ENCODE peak calls at places on chromosomes 1 and 21, in five cellular contexts. M, A, Z, J and L are unnamed samples.

GRCh38 chr1:229334269-229334668 is 8.6 kb downstream of the CCSAP start:
- DNase-seq in M (no peak), A (no peak), Z (no peak), J (no peak), L (no peak)

GRCh38 chr1:231929311-231929710 is 302.7 kb downstream of the DISC1 start:
- DNase-seq in M (peak), A (no peak), Z (peak), J (no peak), L (no peak)

GRCh38 chr1:5966543-5967205 is 25.6 kb downstream of the NPHP4 start:
- DNase-seq in M (no peak), A (no peak), Z (no peak), J (no peak), L (no peak)

GRCh38 chr1:100584761-100585745 is 47.1 kb downstream of the GPR88 start:
- DNase-seq in M (peak), A (peak), Z (peak), J (no peak), L (no peak)

GRCh38 chr1:206658264-206658980 is 23.1 kb downstream of the DYRK3 start:
- DNase-seq in M (no peak), A (peak), Z (no peak), J (peak), L (no peak)

GRCh38 chr1:154775559-154776338 is 94.3 kb downstream of the KCNN3 start:
- DNase-seq in M (no peak), A (no peak), Z (no peak), J (no peak), L (no peak)

GRCh38 chr1:12712929-12713328 is 3.0 kb upstream of the AADACL3 start:
- DNase-seq in M (no peak), A (no peak), Z (no peak), J (no peak), L (no peak)

GRCh38 chr1:84164567-84165021 is 20.5 kb downstream of the PRKACB start:
- DNase-seq in M (peak), A (no peak), Z (no peak), J (no peak), L (no peak)

GRCh38 chr1:231867607-231868006 is 241.0 kb downstream of the DISC1 start:
- DNase-seq in M (peak), A (no peak), Z (peak), J (no peak), L (no peak)

DNA sequence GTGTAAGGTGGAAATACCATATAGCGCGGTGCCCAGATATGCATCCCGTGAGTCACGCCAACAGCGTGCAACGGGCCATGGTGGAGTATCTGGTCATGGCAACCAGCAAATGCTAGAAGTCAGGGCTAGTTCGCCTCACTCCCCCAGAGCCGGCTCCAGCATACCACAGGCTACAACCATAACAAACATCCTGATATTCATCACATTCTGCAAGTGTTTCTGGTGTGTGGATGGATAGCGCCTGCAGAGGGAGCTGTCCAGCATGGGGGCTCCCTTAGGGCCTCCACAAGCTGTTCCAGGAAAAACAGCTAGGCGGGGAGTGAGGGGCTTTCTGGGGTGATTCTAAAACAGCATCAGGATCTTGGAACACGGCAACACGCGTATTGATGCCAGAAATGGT is 6.8 kb downstream of the C1orf198 start:
- DNase-seq in M (no peak), A (no peak), Z (no peak), J (no peak), L (no peak)
- TF ChIP-seq CTCF in M (no peak), A (no peak), Z (peak), J (no peak), L (no peak)

GRCh38 chr1:62832276-62832675 is 48.3 kb downstream of the ATG4C start:
- DNase-seq in M (no peak), A (no peak), Z (no peak), J (no peak), L (no peak)
- TF ChIP-seq CTCF in M (no peak), A (no peak), Z (no peak), J (no peak), L (no peak)

GRCh38 chr21:28877318-28877884 is 115.3 kb downstream of the LTN1 start:
- DNase-seq in M (no peak), A (no peak), Z (no peak), J (no peak), L (no peak)
- TF ChIP-seq CTCF in M (no peak), A (no peak), Z (no peak), J (no peak), L (no peak)

GRCh38 chr1:11248169-11248568 is 14.2 kb downstream of the MTOR start:
- DNase-seq in M (no peak), A (no peak), Z (no peak), J (no peak), L (no peak)
- TF ChIP-seq CTCF in M (no peak), A (no peak), Z (no peak), J (no peak), L (peak)

GRCh38 chr1:32127780-32128179 is 19.9 kb downstream of the KPNA6 start:
- DNase-seq in M (no peak), A (no peak), Z (no peak), J (no peak), L (no peak)
- TF ChIP-seq CTCF in M (no peak), A (no peak), Z (no peak), J (no peak), L (no peak)

GRCh38 chr1:23691499-23692307 is at the start of gene RPL11:
- DNase-seq in M (peak), A (peak), Z (peak), J (peak), L (peak)

GRCh38 chr1:23693599-23693998 is 2.0 kb downstream of the RPL11 start:
- DNase-seq in M (no peak), A (no peak), Z (no peak), J (no peak), L (no peak)

GRCh38 chr1:23695667-23696066 is 4.1 kb downstream of the RPL11 start:
- DNase-seq in M (no peak), A (no peak), Z (no peak), J (no peak), L (no peak)

GRCh38 chr1:23694371-23694770 is 2.8 kb downstream of the RPL11 start:
- DNase-seq in M (no peak), A (no peak), Z (no peak), J (no peak), L (no peak)

GRCh38 chr1:23692308-23692871 is 784 bp downstream of the RPL11 start:
- DNase-seq in M (no peak), A (peak), Z (no peak), J (no peak), L (no peak)
- TF ChIP-seq CTCF in M (no peak), A (no peak), Z (no peak), J (no peak), L (no peak)

DNA sequence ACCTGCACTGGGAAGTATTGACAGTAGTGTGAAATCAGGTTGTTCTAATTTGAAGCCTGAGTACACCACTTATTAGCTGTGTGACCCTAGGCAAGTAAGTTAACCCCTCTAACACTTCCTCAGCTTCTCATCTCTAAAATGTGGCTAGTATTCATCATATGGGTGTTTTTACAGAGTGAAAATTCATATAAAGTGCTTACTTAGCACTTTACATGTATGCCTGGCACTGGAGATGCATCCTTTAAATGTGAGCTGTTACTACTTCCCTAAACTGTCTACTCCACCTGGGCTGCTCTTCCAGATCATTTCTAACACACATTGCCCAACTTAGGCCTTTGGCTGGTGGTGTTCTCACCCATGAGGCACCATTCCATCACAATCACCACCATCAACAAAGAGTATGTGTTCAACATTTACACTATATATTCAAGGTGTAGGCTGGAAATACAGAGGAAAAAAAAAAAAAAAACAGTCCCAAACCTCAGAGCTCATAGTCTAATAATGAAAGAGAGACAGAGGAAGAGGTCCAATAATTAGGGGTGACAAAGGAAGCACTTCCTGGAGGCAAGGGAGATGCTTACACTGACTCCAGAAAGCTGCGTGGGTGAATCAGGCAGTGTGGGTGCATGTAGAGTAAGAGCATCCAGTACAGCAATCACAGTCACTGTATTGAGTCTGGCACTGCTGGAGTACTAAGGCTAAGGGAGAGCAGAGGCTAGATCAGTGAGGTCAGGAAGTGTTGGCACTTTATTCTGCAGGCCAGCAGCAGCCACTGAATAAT is 3.6 kb downstream of the STX6 start:
- DNase-seq in M (no peak), A (no peak), Z (no peak), J (no peak), L (no peak)
- TF ChIP-seq CTCF in M (no peak), A (no peak), Z (no peak), J (no peak), L (no peak)

GRCh38 chr1:57101171-57101570 is 135.4 kb upstream of the C8B start:
- DNase-seq in M (peak), A (no peak), Z (no peak), J (no peak), L (no peak)
- TF ChIP-seq CTCF in M (no peak), A (no peak), Z (no peak), J (no peak), L (no peak)